ENCODE peak calls at places on chromosome 1, in seven cellular contexts. W is neural progenitor cell, A is hepatocyte, E is IMR-90, J is HCT116, R is endothelial cell of umbilical vein, Q is GM23248. D is an unnamed sample. For H4K20me1 and H3K4me1, the result is how much of the 10 kb centered on the place peaks cover.

GRCh38 chr1:157580179-157580827 is 17.6 kb downstream of the FCRL4 start:
- DNase-seq in Q (peak), R (peak), J (peak), W (peak), E (peak), A (peak), D (peak)

GRCh38 chr1:86229405-86229804 is 72.8 kb upstream of the COL24A1 start:
- DNase-seq in E (no peak), J (no peak), W (no peak), Q (no peak), R (no peak), A (no peak), D (no peak)

GRCh38 chr1:171869097-171869496 is 27.8 kb downstream of the DNM3 start:
- DNase-seq in R (peak), J (no peak), A (no peak), Q (no peak), W (no peak), E (no peak), D (no peak)

GRCh38 chr1:218829143-218829542 is 344.5 kb upstream of the LYPLAL1 start:
- DNase-seq in Q (peak), R (no peak), E (peak), W (no peak), A (no peak), J (no peak), D (no peak)

GRCh38 chr1:151477066-151477465 is 17.8 kb upstream of the POGZ start:
- DNase-seq in A (no peak), J (no peak), R (no peak), E (no peak), W (no peak), Q (no peak), D (no peak)

GRCh38 chr1:47013239-47013638 is 10.2 kb upstream of the CYP4X1 start:
- DNase-seq in W (no peak), Q (no peak), J (no peak), R (peak), A (no peak), E (no peak), D (no peak)

GRCh38 chr1:8031176-8031785 is 5.2 kb upstream of the ERRFI1 start:
- DNase-seq in W (peak), R (peak), J (no peak), A (peak), Q (peak), E (peak), D (no peak)

GRCh38 chr1:53573522-53573921 is 114.3 kb downstream of the DMRTB1 start:
- DNase-seq in A (no peak), E (no peak), R (no peak), J (no peak), Q (no peak), W (no peak), D (no peak)

GRCh38 chr1:218658899-218659298 is 313.8 kb downstream of the TGFB2 start:
- DNase-seq in J (no peak), R (peak), E (peak), W (no peak), A (no peak), Q (peak), D (no peak)

GRCh38 chr1:172004671-172005070 is 163.4 kb downstream of the DNM3 start:
- DNase-seq in E (no peak), R (no peak), J (no peak), A (no peak), W (no peak), Q (no peak), D (no peak)

GRCh38 chr1:4585216-4585615 is 69.2 kb upstream of the AJAP1 start:
- DNase-seq in A (peak), J (no peak), Q (no peak), R (no peak), E (no peak), W (peak), D (peak)

GRCh38 chr1:1014896-1015681 is 1.8 kb downstream of the ISG15 start:
- DNase-seq in A (peak), E (no peak), J (no peak), W (peak), Q (no peak), R (no peak), D (peak)

GRCh38 chr1:222634180-222635013 is 16.5 kb downstream of the MIA3 start:
- DNase-seq in R (peak), E (peak), A (peak), W (peak), Q (peak), J (peak), D (peak)

GRCh38 chr1:177983824-177984528 is 14.1 kb upstream of the SEC16B start:
- DNase-seq in E (peak), J (no peak), W (peak), Q (peak), A (peak), R (no peak), D (peak)

GRCh38 chr1:200448034-200448762 is 38.4 kb upstream of the ZNF281 start:
- DNase-seq in W (no peak), Q (no peak), R (no peak), J (no peak), A (no peak), E (no peak), D (no peak)

GRCh38 chr1:13543927-13544556 is 30.2 kb upstream of the LRRC38 start:
- DNase-seq in Q (peak), J (peak), A (peak), W (peak), R (no peak), E (no peak), D (no peak)

GRCh38 chr1:19949016-19949415 is 25.6 kb upstream of the PLA2G2E start:
- DNase-seq in R (peak), E (peak), W (no peak), Q (peak), J (peak), A (no peak), D (peak)

GRCh38 chr1:177873238-177873637 is 96.6 kb downstream of the SEC16B start:
- DNase-seq in R (peak), J (no peak), W (no peak), A (peak), E (peak), Q (peak), D (no peak)

GRCh38 chr1:40625076-40625475 is 40.4 kb downstream of the RIMS3 start:
- DNase-seq in E (no peak), A (peak), J (no peak), W (peak), R (no peak), Q (peak), D (peak)

GRCh38 chr1:54569339-54569738 is 21.3 kb downstream of the ACOT11 start:
- DNase-seq in W (no peak), R (no peak), A (no peak), J (no peak), Q (peak), E (no peak), D (no peak)

GRCh38 chr1:240608707-240609106 is 3.2 kb downstream of the GREM2 start:
- DNase-seq in R (no peak), Q (peak), W (peak), A (peak), J (no peak), E (no peak), D (peak)

GRCh38 chr1:229128209-229128608 is 142.7 kb upstream of the RAB4A start:
- DNase-seq in E (no peak), R (no peak), J (no peak), Q (no peak), A (no peak), W (no peak), D (no peak)

GRCh38 chr1:153220606-153221303 is 3.4 kb downstream of the PRR9 start:
- DNase-seq in R (no peak), A (no peak), E (no peak), Q (no peak), W (no peak), J (no peak), D (no peak)

GRCh38 chr1:31366796-31367195 is 6.1 kb downstream of the FABP3 start:
- DNase-seq in W (no peak), J (no peak), E (no peak), R (no peak), A (no peak), Q (no peak), D (no peak)

GRCh38 chr1:221437924-221438323 is 304.0 kb downstream of the DUSP10 start:
- DNase-seq in W (no peak), J (peak), Q (peak), A (no peak), E (peak), R (no peak), D (no peak)

GRCh38 chr1:155196893-155197638 is 10.6 kb downstream of the THBS3 start:
- DNase-seq in E (no peak), J (no peak), W (no peak), A (no peak), R (no peak), Q (no peak), D (no peak)

GRCh38 chr1:193102662-193103061 is 2.6 kb downstream of the GLRX2 start:
- DNase-seq in E (no peak), J (no peak), R (no peak), Q (no peak), A (no peak), W (no peak), D (no peak)

GRCh38 chr1:105830614-105831146 is 1225.8 kb upstream of the PRMT6 start:
- DNase-seq in W (no peak), R (no peak), E (no peak), A (no peak), J (no peak), Q (no peak), D (no peak)

GRCh38 chr1:51627672-51628071 is 10.8 kb downstream of the OSBPL9 start:
- DNase-seq in W (peak), J (no peak), R (peak), A (peak), E (peak), Q (peak), D (no peak)

GRCh38 chr1:3366181-3367051 is 88.0 kb upstream of the ARHGEF16 start:
- DNase-seq in Q (peak), R (no peak), J (no peak), E (peak), A (no peak), W (no peak), D (no peak)

GRCh38 chr1:94382163-94382562 is 36.0 kb upstream of the ABCD3 start:
- DNase-seq in R (no peak), Q (no peak), W (no peak), J (no peak), A (no peak), E (no peak), D (no peak)

GRCh38 chr1:203891950-203892349 is 30.6 kb downstream of the SNRPE start:
- DNase-seq in A (no peak), W (no peak), J (no peak), R (no peak), Q (no peak), E (no peak), D (no peak)

GRCh38 chr1:96049759-96050409 is 671.7 kb upstream of the PTBP2 start:
- DNase-seq in W (no peak), J (no peak), R (no peak), E (no peak), A (no peak), Q (no peak), D (no peak)

DNA sequence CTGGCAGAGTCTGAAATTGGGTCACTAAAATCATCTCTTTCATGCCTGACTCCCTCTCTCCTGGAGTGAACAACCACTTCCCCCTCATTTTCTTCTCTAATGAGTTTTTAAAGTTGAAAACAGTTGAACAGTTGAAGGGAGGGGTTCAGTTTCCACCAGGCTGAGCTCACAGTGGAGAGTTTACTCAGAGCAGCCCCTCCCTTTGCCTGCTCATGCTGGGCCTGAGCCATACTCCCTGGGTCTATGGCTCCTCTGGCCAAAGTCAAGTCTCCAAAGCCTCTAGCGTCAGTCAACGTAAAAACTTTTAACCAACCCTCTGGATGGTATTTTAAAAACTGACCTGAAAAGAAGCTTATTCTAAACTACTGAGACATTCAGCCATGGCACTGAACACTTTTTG is 100.9 kb upstream of the RNPC3 start:
- DNase-seq in E (no peak), W (no peak), Q (no peak), A (no peak), R (no peak), J (no peak), D (no peak)
- H4K20me1 ChIP-seq in E (under half), W (under half), Q (under half), A (under half), R (under half), J (under half), D (under half)

GRCh38 chr1:100398648-100399047 is 46.3 kb downstream of the CDC14A start:
- DNase-seq in E (no peak), A (no peak), J (no peak), W (no peak), Q (no peak), R (no peak), D (no peak)
- H3K4me1 ChIP-seq in E (under half), A (under half), J (under half), W (under half), Q (under half), R (under half), D (under half)

DNA sequence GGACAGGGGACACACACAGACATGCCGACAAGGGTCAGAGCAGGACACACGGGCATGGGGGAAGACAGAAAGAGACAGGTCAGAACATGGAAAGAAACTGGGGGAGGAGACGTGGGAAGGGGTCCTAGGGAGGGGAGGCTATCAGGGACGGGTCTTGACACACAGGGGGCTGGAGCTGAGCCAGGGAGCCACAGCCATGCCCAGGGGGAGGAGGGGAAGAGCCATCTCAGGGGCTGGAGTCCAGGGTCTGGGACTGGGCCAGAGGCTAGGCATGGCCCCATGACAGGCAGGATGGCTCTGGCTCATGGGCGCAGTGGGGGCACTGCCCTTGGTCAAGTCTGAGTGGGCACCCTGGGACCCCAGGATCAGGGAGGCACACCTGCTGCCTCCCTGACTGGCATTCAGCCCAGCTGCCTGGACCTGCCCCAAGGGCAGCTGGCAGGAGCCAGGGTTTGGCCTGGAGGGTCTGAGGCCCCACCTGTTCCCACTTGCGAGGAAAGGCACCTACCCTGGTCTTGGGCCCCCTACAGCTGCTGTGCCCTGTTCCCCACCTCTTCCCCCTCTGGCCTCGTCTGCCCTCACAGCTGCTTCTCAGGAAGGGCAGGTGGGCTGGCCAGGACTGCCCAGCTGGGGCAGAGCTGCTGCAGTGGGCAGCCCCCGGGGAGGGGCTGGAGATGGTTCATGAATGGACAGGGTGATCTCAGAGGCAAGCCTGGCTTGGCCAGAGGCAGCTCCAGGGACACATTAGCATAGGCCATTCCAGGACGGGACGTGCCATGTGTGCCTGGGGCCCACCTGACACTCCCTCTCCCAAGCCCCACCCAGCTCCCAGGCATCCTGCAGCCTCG is 42.9 kb downstream of the HSPG2 start:
- DNase-seq in Q (no peak), E (no peak), J (no peak), R (no peak), A (no peak), W (no peak), D (no peak)
- H2AFZ ChIP-seq in Q (no peak), E (no peak), J (no peak), R (no peak), A (no peak), W (no peak), D (no peak)

GRCh38 chr1:10510520-10511493 is 36.1 kb downstream of the PEX14 start:
- DNase-seq in R (peak), W (no peak), E (peak), Q (peak), A (peak), J (peak), D (no peak)

GRCh38 chr1:10507111-10507879 is 32.5 kb downstream of the PEX14 start:
- DNase-seq in W (peak), E (peak), Q (peak), R (peak), A (peak), J (peak), D (peak)

GRCh38 chr1:10509823-10510509 is 35.2 kb downstream of the PEX14 start:
- DNase-seq in R (no peak), E (no peak), J (no peak), W (no peak), Q (no peak), A (no peak), D (no peak)

GRCh38 chr1:10506677-10507047 is 31.9 kb downstream of the PEX14 start:
- DNase-seq in A (no peak), J (no peak), W (no peak), R (no peak), Q (no peak), E (no peak), D (no peak)

GRCh38 chr1:10508511-10508951 is 33.8 kb downstream of the PEX14 start:
- DNase-seq in W (peak), R (no peak), A (no peak), E (peak), J (no peak), Q (no peak), D (peak)
- H4K20me1 ChIP-seq in W (half or more), R (under half), A (under half), E (under half), J (under half), Q (under half), D (under half)

GRCh38 chr1:226425431-226426031 is 17.6 kb upstream of the PARP1 start:
- DNase-seq in Q (no peak), A (no peak), R (no peak), W (no peak), E (no peak), J (no peak), D (no peak)
- H3K4me1 ChIP-seq in Q (under half), A (under half), R (under half), W (under half), E (under half), J (under half), D (under half)

DNA sequence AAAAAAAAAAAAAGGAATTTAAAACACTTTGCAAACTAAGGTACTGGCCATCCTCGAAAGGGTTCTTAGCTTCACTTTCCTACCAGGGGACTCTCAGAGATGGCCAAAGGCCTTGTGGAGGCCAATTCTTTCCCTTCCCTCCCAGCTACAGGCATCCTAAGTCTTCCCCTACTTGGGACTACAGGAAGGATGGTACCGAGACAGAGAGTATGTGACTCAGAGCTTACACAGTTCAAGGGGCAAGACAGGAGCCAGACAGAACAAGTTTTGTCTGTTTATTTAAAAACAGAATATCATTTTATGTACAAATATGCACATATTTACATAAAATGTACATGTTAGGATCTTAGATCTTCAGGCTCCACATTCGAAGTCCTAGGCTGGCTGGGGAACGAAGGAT is 1.0 kb upstream of the ARHGAP30 start:
- DNase-seq in E (no peak), Q (no peak), W (no peak), J (no peak), R (no peak), A (no peak), D (no peak)
- H2AFZ ChIP-seq in E (no peak), Q (no peak), W (no peak), J (no peak), R (no peak), A (no peak), D (no peak)

DNA sequence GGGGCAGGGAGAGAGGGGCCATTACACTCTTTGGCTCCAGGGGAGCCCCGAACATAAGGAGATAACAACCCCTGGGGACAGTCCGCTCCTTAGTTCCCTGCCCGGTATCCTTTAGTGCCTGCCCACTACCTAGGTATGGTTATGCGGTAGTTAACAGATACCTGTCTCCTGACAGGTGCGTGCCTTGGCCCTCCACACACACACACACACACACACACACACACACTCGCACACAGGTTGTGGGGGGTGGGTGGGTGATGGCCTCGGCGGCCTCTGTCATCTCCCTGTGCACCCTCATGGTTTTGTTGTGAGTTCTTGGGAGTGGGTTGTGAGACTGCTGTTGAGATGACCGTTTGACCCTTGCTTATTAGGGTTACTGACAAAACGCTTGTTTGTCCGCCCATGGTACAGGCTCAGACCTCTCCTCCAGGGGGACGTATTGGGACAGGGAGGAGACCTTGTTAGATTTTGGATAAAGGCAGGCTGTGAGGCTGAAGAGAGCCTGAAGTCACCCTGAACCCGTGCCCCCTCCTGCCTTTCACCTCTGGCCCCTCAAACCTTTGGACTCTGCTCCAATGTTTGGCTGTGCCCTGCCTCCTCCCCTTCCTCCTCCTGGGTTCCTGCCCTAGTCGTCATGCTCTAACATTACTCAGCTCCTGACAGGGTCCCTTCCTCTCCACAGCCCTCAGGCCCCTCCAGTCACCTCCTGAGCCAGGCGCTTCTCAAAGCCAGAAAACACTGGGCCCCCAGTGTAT is 976 bp downstream of the RASSF5 start:
- DNase-seq in E (no peak), J (no peak), W (no peak), Q (peak), A (no peak), R (no peak), D (no peak)
- H4K20me1 ChIP-seq in E (under half), J (under half), W (under half), Q (under half), A (under half), R (under half), D (under half)

GRCh38 chr1:230141002-230141648 is 74.1 kb downstream of the GALNT2 start:
- DNase-seq in W (no peak), A (no peak), R (no peak), Q (peak), J (no peak), E (peak), D (no peak)
- H3K4me1 ChIP-seq in W (under half), A (under half), R (under half), Q (under half), J (under half), E (under half), D (under half)

DNA sequence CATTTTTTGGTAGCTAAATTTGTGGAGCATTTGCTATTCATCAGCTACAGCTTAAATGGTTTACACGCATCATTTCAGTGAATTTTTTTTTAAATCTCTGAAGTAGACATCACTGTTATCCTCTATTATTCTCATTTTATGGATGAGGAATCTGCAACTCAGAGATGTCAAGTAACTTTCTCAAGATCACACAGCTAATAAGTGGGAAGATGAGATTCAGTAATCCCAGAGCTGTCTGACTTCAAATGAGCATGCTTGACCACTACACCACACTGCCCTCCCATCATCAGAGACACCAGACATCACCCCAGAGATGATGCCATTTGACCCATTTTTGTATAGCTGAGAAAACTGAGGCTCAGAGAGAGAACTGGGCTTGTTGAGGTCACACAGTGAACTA is 116.4 kb downstream of the RRAGC start:
- DNase-seq in J (no peak), E (no peak), W (no peak), R (no peak), Q (no peak), A (no peak), D (no peak)
- H2AFZ ChIP-seq in J (no peak), E (no peak), W (no peak), R (no peak), Q (no peak), A (no peak), D (no peak)

D was measured in H9.